ENCODE peak calls at places on chromosomes 12 and 14, in ten cellular contexts. D is H7, N is suprapubic skin, U is breast epithelium, G is neural progenitor cell, F is mammary epithelial cell, L is aorta, O is H9, M is cardiac muscle cell, V is BE2C. J is an unnamed sample.
A peak's percentile ranks its signal among the peaks of the same experiment; 100 is the strongest.

GRCh38 chr12:65656156-65656885 is 168.0 kb upstream of the HMGA2 start:
- DNase-seq in D (no peak), N (no peak), U (no peak), G (no peak), F (no peak), L (no peak), O (no peak), M (no peak), V (no peak), J (no peak)

GRCh38 chr12:72368719-72369505 is 96.7 kb downstream of the TRHDE start:
- DNase-seq in D (no peak), N (no peak), U (no peak), G (no peak), F (no peak), L (no peak), O (no peak), M (no peak), V (no peak), J (no peak)

GRCh38 chr14:50936882-50937281 is 7.4 kb downstream of the PYGL start:
- DNase-seq in D (no peak), N (no peak), U (no peak), G (no peak), F (peak; percentile 9), L (no peak), O (no peak), M (no peak), V (no peak), J (no peak)

GRCh38 chr12:13075114-13075471 is 28.4 kb downstream of the GSG1 start:
- DNase-seq in D (no peak), N (no peak), U (no peak), G (no peak), F (no peak), L (no peak), O (no peak), M (no peak), V (no peak), J (no peak)

GRCh38 chr14:104536942-104537612 is 42.5 kb upstream of the C14orf180 start:
- DNase-seq in D (peak; percentile 17), N (no peak), U (no peak), G (no peak), F (peak; percentile 79), L (no peak), O (no peak), M (no peak), V (no peak), J (peak; percentile 80)

GRCh38 chr14:81062816-81063215 is 107.4 kb downstream of the TSHR start:
- DNase-seq in D (peak; percentile 35), N (no peak), U (no peak), G (peak; percentile 55), F (peak; percentile 1), L (no peak), O (peak; percentile 44), M (peak; percentile 20), V (peak; percentile 20), J (no peak)

GRCh38 chr14:29301571-29301970 is 535.0 kb downstream of the FOXG1 start:
- DNase-seq in D (no peak), N (no peak), U (no peak), G (no peak), F (no peak), L (no peak), O (no peak), M (no peak), V (no peak), J (no peak)

GRCh38 chr14:26276757-26277156 is 321.1 kb downstream of the NOVA1 start:
- DNase-seq in D (peak; percentile 32), N (no peak), U (no peak), G (peak; percentile 73), F (no peak), L (no peak), O (peak; percentile 52), M (peak; percentile 48), V (no peak), J (peak; percentile 22)

GRCh38 chr12:13175499-13175898 is 21.0 kb upstream of the EMP1 start:
- DNase-seq in D (no peak), N (no peak), U (no peak), G (no peak), F (peak; percentile 82), L (no peak), O (no peak), M (no peak), V (no peak), J (no peak)

GRCh38 chr12:121649403-121649802 is 20.1 kb downstream of the MORN3 start:
- DNase-seq in D (no peak), N (no peak), U (no peak), G (no peak), F (no peak), L (no peak), O (no peak), M (no peak), V (no peak), J (no peak)

GRCh38 chr14:28751467-28752058 is 15.0 kb upstream of the FOXG1 start:
- DNase-seq in D (peak; percentile 71), N (no peak), U (no peak), G (peak; percentile 85), F (peak; percentile 45), L (no peak), O (peak; percentile 72), M (peak; percentile 84), V (peak; percentile 45), J (peak; percentile 73)

GRCh38 chr12:88577537-88577936 is 2.7 kb downstream of the KITLG start:
- DNase-seq in D (no peak), N (no peak), U (no peak), G (no peak), F (peak; percentile 73), L (no peak), O (no peak), M (peak; percentile 23), V (no peak), J (no peak)

GRCh38 chr12:79309039-79309438 is 381.7 kb downstream of the PAWR start:
- DNase-seq in D (no peak), N (no peak), U (no peak), G (no peak), F (no peak), L (no peak), O (no peak), M (no peak), V (no peak), J (no peak)

DNA sequence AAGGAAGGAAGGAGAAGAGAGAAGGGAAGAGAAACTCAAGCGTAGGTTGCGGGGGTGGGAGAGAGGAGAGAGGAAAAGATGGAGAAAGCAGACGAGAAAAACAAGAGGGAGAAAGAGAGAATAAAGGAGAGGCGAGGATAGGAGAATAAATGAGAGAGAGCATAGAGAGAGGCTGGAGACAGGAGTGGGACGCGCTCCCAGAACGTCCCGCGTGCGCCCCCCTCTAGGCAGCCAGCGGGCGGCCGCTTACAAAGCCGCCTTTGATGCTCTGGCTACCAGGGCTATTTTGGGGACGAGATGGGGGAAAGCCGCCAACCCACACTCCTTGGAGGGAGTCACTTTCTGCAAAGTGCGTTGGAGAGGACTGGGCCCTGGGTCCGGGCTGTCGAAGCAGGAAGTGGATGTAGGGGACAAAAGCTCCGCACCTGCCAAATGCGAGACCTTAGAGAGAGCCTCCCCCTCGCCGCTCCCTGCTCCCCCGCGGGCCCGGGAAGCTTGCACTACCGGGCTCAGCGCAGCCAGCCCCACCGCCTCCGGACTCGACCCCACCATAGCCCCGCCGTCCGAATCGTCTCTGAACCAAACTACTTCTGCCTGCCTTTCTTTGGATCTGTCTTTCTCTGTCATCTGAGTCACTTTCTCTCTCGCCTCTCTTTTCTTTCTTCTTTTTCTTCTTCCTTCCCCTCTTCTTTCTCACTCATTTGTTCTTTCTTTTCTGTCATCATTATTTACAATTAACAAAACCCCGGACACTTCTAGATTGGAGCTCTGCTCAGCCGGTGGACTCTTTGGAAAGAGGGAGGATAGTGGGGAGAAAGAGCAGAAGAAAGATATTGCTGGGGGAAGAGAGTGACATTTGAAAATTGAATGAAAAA is 8.0 kb downstream of the ASCL1 start:
- DNase-seq in D (peak; percentile 75), N (no peak), U (no peak), G (peak; percentile 48), F (no peak), L (no peak), O (peak; percentile 72), M (peak; percentile 2), V (no peak), J (no peak)
- H3K27me3 ChIP-seq in D (peaks cover 81% of the 10 kb centered on the region), N (peaks cover 74% of the 10 kb centered on the region), U (no peaks in the 10 kb centered on the region), G (peaks cover 100% of the 10 kb centered on the region), F (peaks cover 45% of the 10 kb centered on the region), L (no peaks in the 10 kb centered on the region), O (peaks cover 66% of the 10 kb centered on the region), M (peaks cover 100% of the 10 kb centered on the region), V (no peaks in the 10 kb centered on the region), J (no peaks in the 10 kb centered on the region)

GRCh38 chr14:99648385-99648784 is 3.5 kb downstream of the HHIPL1 start:
- DNase-seq in D (no peak), N (no peak), U (no peak), G (no peak), F (no peak), L (no peak), O (no peak), M (no peak), V (no peak), J (no peak)

GRCh38 chr14:99649219-99649618 is 4.3 kb downstream of the HHIPL1 start:
- DNase-seq in D (no peak), N (no peak), U (no peak), G (no peak), F (peak; percentile 30), L (no peak), O (no peak), M (no peak), V (no peak), J (no peak)

GRCh38 chr14:99649643-99650042 is 4.7 kb downstream of the HHIPL1 start:
- DNase-seq in D (no peak), N (no peak), U (no peak), G (no peak), F (no peak), L (no peak), O (no peak), M (no peak), V (no peak), J (no peak)

GRCh38 chr14:99645545-99646505 is 896 bp downstream of the HHIPL1 start:
- DNase-seq in D (no peak), N (no peak), U (no peak), G (no peak), F (no peak), L (no peak), O (no peak), M (no peak), V (no peak), J (no peak)

GRCh38 chr14:99647407-99647806 is 2.5 kb downstream of the HHIPL1 start:
- DNase-seq in D (no peak), N (no peak), U (no peak), G (no peak), F (no peak), L (peak; percentile 59), O (no peak), M (no peak), V (no peak), J (no peak)
- H3K27me3 ChIP-seq in D (peaks cover 20% of the 10 kb centered on the region), N (peaks cover 10% of the 10 kb centered on the region), U (no peaks in the 10 kb centered on the region), G (peaks cover 26% of the 10 kb centered on the region), F (peaks cover 3% of the 10 kb centered on the region), L (no peaks in the 10 kb centered on the region), O (no peaks in the 10 kb centered on the region), M (peaks cover 20% of the 10 kb centered on the region), V (no peaks in the 10 kb centered on the region), J (no peaks in the 10 kb centered on the region)

GRCh38 chr12:125187780-125188741 is 122.8 kb downstream of the AACS start:
- DNase-seq in D (peak; percentile 84), N (no peak), U (no peak), G (peak; percentile 65), F (no peak), L (no peak), O (peak; percentile 84), M (no peak), V (no peak), J (no peak)
- H3K27me3 ChIP-seq in D (peaks cover 47% of the 10 kb centered on the region), N (peaks cover 86% of the 10 kb centered on the region), U (peaks cover 6% of the 10 kb centered on the region), G (peaks cover 54% of the 10 kb centered on the region), F (peaks cover 24% of the 10 kb centered on the region), L (no peaks in the 10 kb centered on the region), O (no peaks in the 10 kb centered on the region), M (peaks cover 60% of the 10 kb centered on the region), V (peaks cover 65% of the 10 kb centered on the region), J (no peaks in the 10 kb centered on the region)

GRCh38 chr14:30874999-30875787 is 834 bp downstream of the COCH start:
- DNase-seq in D (peak; percentile 73), N (no peak), U (no peak), G (peak; percentile 50), F (no peak), L (no peak), O (peak; percentile 58), M (peak; percentile 5), V (no peak), J (no peak)
- H3K27me3 ChIP-seq in D (peaks cover 38% of the 10 kb centered on the region), N (peaks cover 49% of the 10 kb centered on the region), U (no peaks in the 10 kb centered on the region), G (peaks cover 49% of the 10 kb centered on the region), F (peaks cover 31% of the 10 kb centered on the region), L (no peaks in the 10 kb centered on the region), O (peaks cover 21% of the 10 kb centered on the region), M (peaks cover 56% of the 10 kb centered on the region), V (peaks cover 21% of the 10 kb centered on the region), J (no peaks in the 10 kb centered on the region)

J was measured in testis.